ENCODE peak calls at places on chromosomes 5 and 9, in seven cellular contexts. Q, V, G, P, A, Y and N are unnamed samples.

GRCh38 chr5:131081371-131081770 is 83.7 kb downstream of the HINT1 start:
- DNase-seq in V (no peak), Q (no peak), Y (no peak), P (no peak), G (no peak), A (no peak), N (no peak)

GRCh38 chr5:175743676-175744210 is 85.9 kb downstream of the HRH2 start:
- DNase-seq in P (no peak), V (no peak), Y (no peak), G (no peak), A (peak; percentile 73), Q (no peak), N (peak; percentile 15)

GRCh38 chr5:78586251-78586650 is 62.3 kb downstream of the LHFPL2 start:
- DNase-seq in G (no peak), Y (no peak), V (no peak), Q (no peak), A (no peak), P (no peak), N (no peak)

GRCh38 chr9:91416086-91416712 is 7.4 kb downstream of the NFIL3 start:
- DNase-seq in Q (no peak), A (no peak), V (no peak), G (no peak), P (no peak), Y (no peak), N (no peak)

GRCh38 chr9:125591245-125591644 is 115.8 kb downstream of the MAPKAP1 start:
- DNase-seq in A (no peak), V (no peak), Y (no peak), P (no peak), G (no peak), Q (no peak), N (no peak)

GRCh38 chr9:29211681-29212589 is 1638.7 kb upstream of the C9orf72 start:
- DNase-seq in Y (no peak), V (no peak), P (peak; percentile 59), A (peak; percentile 77), G (no peak), Q (peak; percentile 91), N (peak; percentile 72)

GRCh38 chr5:141973871-141974595 is 5.1 kb downstream of the RNF14 start:
- DNase-seq in A (no peak), P (no peak), Q (no peak), Y (no peak), V (no peak), G (no peak), N (no peak)

GRCh38 chr5:148145916-148146315 is 22.4 kb upstream of the SPINK14 start:
- DNase-seq in A (peak; percentile 12), V (no peak), P (no peak), Y (no peak), G (no peak), Q (no peak), N (no peak)

GRCh38 chr9:6198251-6198650 is 17.4 kb upstream of the IL33 start:
- DNase-seq in Y (no peak), A (no peak), G (no peak), V (no peak), P (no peak), Q (no peak), N (no peak)

GRCh38 chr9:93466416-93467061 is 13.2 kb upstream of the FAM120AOS start:
- DNase-seq in V (no peak), P (no peak), Q (no peak), A (no peak), G (no peak), Y (no peak), N (no peak)

GRCh38 chr5:125341436-125341835 is 595.0 kb upstream of the ZNF608 start:
- DNase-seq in A (no peak), P (no peak), G (no peak), Y (no peak), V (no peak), Q (no peak), N (no peak)

GRCh38 chr5:168528521-168529360 is at the start of gene FBLL1:
- DNase-seq in P (no peak), Y (no peak), V (no peak), G (no peak), A (peak; percentile 85), Q (peak; percentile 77), N (no peak)

GRCh38 chr9:27536168-27536567 is 6.6 kb upstream of the MOB3B start:
- DNase-seq in V (no peak), Y (no peak), G (no peak), Q (no peak), A (no peak), P (no peak), N (no peak)

GRCh38 chr5:137708796-137709559 is 26.9 kb downstream of the KLHL3 start:
- DNase-seq in A (no peak), Y (no peak), V (no peak), Q (no peak), P (peak; percentile 64), G (no peak), N (no peak)

GRCh38 chr5:75466317-75466716 is 45.1 kb downstream of the CERT1 start:
- DNase-seq in V (no peak), Q (no peak), A (no peak), Y (no peak), P (no peak), G (no peak), N (no peak)

GRCh38 chr5:79133657-79134451 is 22.2 kb downstream of the BHMT start:
- DNase-seq in Q (no peak), P (peak; percentile 86), A (peak; percentile 77), Y (peak; percentile 53), V (peak; percentile 60), G (peak; percentile 84), N (no peak)

GRCh38 chr5:159849437-159850191 is 66.7 kb upstream of the ADRA1B start:
- DNase-seq in P (peak; percentile 66), G (no peak), V (no peak), A (no peak), Q (no peak), Y (no peak), N (no peak)

GRCh38 chr9:91433180-91433579 is 9.5 kb upstream of the NFIL3 start:
- DNase-seq in Y (no peak), A (peak; percentile 31), V (no peak), G (no peak), Q (no peak), P (no peak), N (no peak)

GRCh38 chr9:127793093-127793708 is 7.4 kb downstream of the CDK9 start:
- DNase-seq in Y (no peak), V (no peak), P (no peak), Q (no peak), G (no peak), A (no peak), N (no peak)

GRCh38 chr5:169149317-169149716 is 151.6 kb downstream of the SLIT3 start:
- DNase-seq in V (no peak), G (no peak), P (no peak), Q (no peak), Y (no peak), A (no peak), N (no peak)

GRCh38 chr9:115643948-115644727 is 509.5 kb upstream of the PAPPA start:
- DNase-seq in A (no peak), V (no peak), P (no peak), G (no peak), Y (no peak), Q (no peak), N (no peak)

GRCh38 chr9:130987054-130987453 is 21.9 kb upstream of the LAMC3 start:
- DNase-seq in G (no peak), Q (no peak), Y (no peak), A (no peak), V (no peak), P (no peak), N (peak; percentile 18)

GRCh38 chr5:169838688-169839087 is 141.6 kb downstream of the INSYN2B start:
- DNase-seq in V (no peak), Y (no peak), P (no peak), A (no peak), G (no peak), Q (no peak), N (no peak)

GRCh38 chr5:125424851-125425250 is 678.4 kb upstream of the ZNF608 start:
- DNase-seq in G (no peak), P (no peak), Q (no peak), A (no peak), V (no peak), Y (no peak), N (no peak)

GRCh38 chr9:112157087-112157486 is 18.0 kb downstream of the SUSD1 start:
- DNase-seq in P (no peak), G (no peak), Y (no peak), V (no peak), Q (no peak), A (no peak), N (no peak)

GRCh38 chr9:135045264-135046155 is 42.0 kb upstream of the OLFM1 start:
- DNase-seq in Q (no peak), A (no peak), P (peak; percentile 48), Y (no peak), G (peak; percentile 47), V (no peak), N (no peak)

GRCh38 chr9:79695531-79696218 is 123.9 kb downstream of the TLE4 start:
- DNase-seq in A (no peak), Y (no peak), V (no peak), P (no peak), G (no peak), Q (no peak), N (no peak)

GRCh38 chr5:67310740-67311139 is 114.1 kb upstream of the CD180 start:
- DNase-seq in Y (no peak), G (no peak), P (no peak), V (no peak), Q (no peak), A (no peak), N (no peak)

GRCh38 chr5:82165740-82166530 is 112.2 kb downstream of the RPS23 start:
- DNase-seq in V (peak; percentile 44), Q (no peak), P (peak; percentile 93), A (peak; percentile 82), G (peak; percentile 83), Y (peak; percentile 59), N (peak; percentile 80)

GRCh38 chr9:93958875-93959682 is 3.9 kb upstream of the BARX1 start:
- DNase-seq in P (peak; percentile 64), A (no peak), V (no peak), G (no peak), Y (no peak), Q (peak; percentile 85), N (no peak)

GRCh38 chr9:105369911-105370310 is 77.9 kb upstream of the FSD1L start:
- DNase-seq in Q (no peak), Y (no peak), V (no peak), P (no peak), G (no peak), A (no peak), N (no peak)
- TF ChIP-seq CTCF in Q (no peak), Y (no peak), V (no peak), P (no peak), G (no peak), A (no peak), N (peak; percentile 5)

GRCh38 chr5:139473105-139473504 is 2.3 kb downstream of the SMIM33 start:
- DNase-seq in A (peak; percentile 49), Q (no peak), Y (no peak), V (no peak), P (no peak), G (no peak), N (no peak)
- H3K4me3 ChIP-seq in A (no peak overlapping the region), Q (no peak overlapping the region), Y (no peak overlapping the region), V (no peak overlapping the region), P (no peak overlapping the region), G (no peak overlapping the region), N (no peak overlapping the region)

GRCh38 chr5:136134653-136135052 is 2.0 kb downstream of the SMAD5 start:
- DNase-seq in A (no peak), Q (no peak), V (no peak), P (no peak), Y (no peak), G (no peak), N (no peak)
- H3K36me3 ChIP-seq in A (no peaks in the 10 kb centered on the region), Q (no peaks in the 10 kb centered on the region), V (no peaks in the 10 kb centered on the region), P (no peaks in the 10 kb centered on the region), Y (no peaks in the 10 kb centered on the region), G (no peaks in the 10 kb centered on the region), N (no peaks in the 10 kb centered on the region)

GRCh38 chr5:140227046-140227445 is 52.1 kb downstream of the CYSTM1 start:
- DNase-seq in Y (no peak), Q (no peak), A (no peak), V (no peak), G (no peak), P (no peak), N (no peak)
- TF ChIP-seq CTCF in Y (no peak), Q (no peak), A (no peak), V (no peak), G (no peak), P (no peak), N (no peak)